ENCODE peak calls at places on chromosome 21, in four cellular contexts. Y, B, L and O are unnamed samples.

GRCh38 chr21:45295576-45296365 is 8.1 kb upstream of the POFUT2 start:
- DNase-seq in Y (no peak), B (no peak), L (no peak), O (peak)

GRCh38 chr21:28215214-28215954 is 777.3 kb downstream of the LTN1 start:
- DNase-seq in Y (no peak), B (no peak), L (no peak), O (no peak)

GRCh38 chr21:45164124-45164511 is 89.7 kb downstream of the ADARB1 start:
- DNase-seq in Y (no peak), B (no peak), L (no peak), O (peak)

GRCh38 chr21:44965251-44966022 is 25.6 kb downstream of the SLX9 start:
- DNase-seq in Y (no peak), B (no peak), L (no peak), O (no peak)

GRCh38 chr21:43881283-43881682 is 16.3 kb downstream of the AGPAT3 start:
- DNase-seq in Y (no peak), B (no peak), L (no peak), O (peak)

GRCh38 chr21:42443876-42444744 is 40.4 kb downstream of the UBASH3A start:
- DNase-seq in Y (no peak), B (no peak), L (no peak), O (peak)

GRCh38 chr21:46092811-46093667 is 4.9 kb upstream of the COL6A2 start:
- DNase-seq in Y (no peak), B (no peak), L (no peak), O (peak)

GRCh38 chr21:28240586-28240985 is 752.1 kb downstream of the LTN1 start:
- DNase-seq in Y (no peak), B (no peak), L (no peak), O (no peak)

GRCh38 chr21:17343055-17343454 is 169.8 kb upstream of the CXADR start:
- DNase-seq in Y (peak), B (no peak), L (no peak), O (no peak)

GRCh38 chr21:45990049-45990711 is 8.6 kb downstream of the COL6A1 start:
- DNase-seq in Y (no peak), B (no peak), L (no peak), O (no peak)

GRCh38 chr21:17769049-17769845 is 49.9 kb downstream of the C21orf91 start:
- DNase-seq in Y (no peak), B (no peak), L (no peak), O (no peak)

GRCh38 chr21:46662765-46663500 is 27.5 kb downstream of the PRMT2 start:
- DNase-seq in Y (no peak), B (no peak), L (no peak), O (no peak)

GRCh38 chr21:34822957-34823356 is 154.2 kb downstream of the CLIC6 start:
- DNase-seq in Y (no peak), B (no peak), L (no peak), O (no peak)

GRCh38 chr21:41217656-41218380 is 49.9 kb downstream of the BACE2 start:
- DNase-seq in Y (peak), B (no peak), L (no peak), O (no peak)

GRCh38 chr21:34243562-34243961 is 120.2 kb upstream of the KCNE2 start:
- DNase-seq in Y (peak), B (no peak), L (no peak), O (no peak)

GRCh38 chr21:14687277-14687642 is 141.1 kb upstream of the SAMSN1 start:
- DNase-seq in Y (no peak), B (no peak), L (no peak), O (no peak)

GRCh38 chr21:33541105-33541711 is 709 bp downstream of the GART start:
- DNase-seq in Y (no peak), B (no peak), L (no peak), O (no peak)

GRCh38 chr21:39712976-39713375 is 32.0 kb upstream of the IGSF5 start:
- DNase-seq in Y (peak), B (no peak), L (no peak), O (no peak)

GRCh38 chr21:27104749-27105439 is 138.0 kb upstream of the ADAMTS5 start:
- DNase-seq in Y (peak), B (no peak), L (no peak), O (no peak)

GRCh38 chr21:27532081-27532480 is 565.2 kb upstream of the ADAMTS5 start:
- DNase-seq in Y (no peak), B (no peak), L (no peak), O (no peak)

GRCh38 chr21:35520869-35521268 is 471.8 kb upstream of the RUNX1 start:
- DNase-seq in Y (no peak), B (no peak), L (no peak), O (no peak)

GRCh38 chr21:45577806-45578801 is 35.9 kb upstream of the SLC19A1 start:
- DNase-seq in Y (no peak), B (no peak), L (no peak), O (peak)

GRCh38 chr21:44296103-44296519 is 3.7 kb upstream of the PFKL start:
- DNase-seq in Y (no peak), B (no peak), L (no peak), O (no peak)

GRCh38 chr21:34989337-34990151 is 59.6 kb downstream of the RUNX1 start:
- DNase-seq in Y (no peak), B (no peak), L (no peak), O (no peak)

GRCh38 chr21:39644069-39644468 is 31.3 kb downstream of the B3GALT5 start:
- DNase-seq in Y (no peak), B (no peak), L (no peak), O (no peak)

GRCh38 chr21:36100971-36101641 is 31.3 kb downstream of the CBR1 start:
- DNase-seq in Y (no peak), B (no peak), L (no peak), O (no peak)

GRCh38 chr21:45381865-45382697 is 22.9 kb upstream of the COL18A1 start:
- DNase-seq in Y (no peak), B (no peak), L (no peak), O (peak)

GRCh38 chr21:16037386-16037785 is 307.6 kb downstream of the USP25 start:
- DNase-seq in Y (no peak), B (no peak), L (no peak), O (no peak)

GRCh38 chr21:36783612-36784383 is 84.9 kb downstream of the SIM2 start:
- DNase-seq in Y (no peak), B (no peak), L (no peak), O (no peak)

GRCh38 chr21:42423197-42423675 is 19.5 kb downstream of the UBASH3A start:
- DNase-seq in Y (no peak), B (no peak), L (peak), O (no peak)

GRCh38 chr21:42518626-42519025 is 5.0 kb downstream of the SLC37A1 start:
- DNase-seq in Y (no peak), B (no peak), L (no peak), O (no peak)

GRCh38 chr21:43268086-43268803 is 99.4 kb downstream of the CRYAA start:
- DNase-seq in Y (no peak), B (no peak), L (no peak), O (no peak)

GRCh38 chr21:25573409-25574206 is 33.7 kb downstream of the MRPL39 start:
- DNase-seq in Y (no peak), B (no peak), L (no peak), O (no peak)

GRCh38 chr21:34166468-34166867 is 93.1 kb downstream of the MRPS6 start:
- DNase-seq in Y (no peak), B (no peak), L (no peak), O (no peak)